ENCODE peak calls at places on chromosomes 7 and 10, in ten cellular contexts. J is kidney tubule cell, H is GM20000, M is heart left ventricle, B is amygdala, L is HT1080, U is epithelial cell of esophagus, W is bronchial epithelial cell, Z is hepatic stellate cell, O is HFFc6. A is an unnamed sample.
A peak's percentile ranks its signal among the peaks of the same experiment; 100 is the strongest.

GRCh38 chr10:129861776-129862530 is 102.1 kb downstream of the EBF3 start:
- DNase-seq in J (no peak), H (no peak), M (no peak), B (no peak), L (no peak), U (no peak), W (no peak), Z (no peak), O (no peak), A (no peak)

GRCh38 chr7:2037301-2037804 is 195.4 kb downstream of the MAD1L1 start:
- DNase-seq in J (no peak), H (no peak), M (peak; percentile 25), B (no peak), L (no peak), U (no peak), W (no peak), Z (peak; percentile 48), O (no peak), A (no peak)

GRCh38 chr10:6748981-6749630 is 169.0 kb upstream of the PRKCQ start:
- DNase-seq in J (peak; percentile 91), H (no peak), M (no peak), B (no peak), L (peak; percentile 80), U (peak; percentile 89), W (peak; percentile 92), Z (no peak), O (peak; percentile 76), A (no peak)

GRCh38 chr10:88493676-88494483 is 89.2 kb downstream of the RNLS start:
- DNase-seq in J (no peak), H (peak; percentile 5), M (no peak), B (no peak), L (no peak), U (no peak), W (no peak), Z (peak; percentile 5), O (peak; percentile 13), A (no peak)

GRCh38 chr7:121305109-121305508 is 23.7 kb upstream of the WNT16 start:
- DNase-seq in J (no peak), H (no peak), M (no peak), B (no peak), L (no peak), U (no peak), W (no peak), Z (no peak), O (peak; percentile 16), A (no peak)

GRCh38 chr10:55283041-55283440 is 482.0 kb upstream of the PCDH15 start:
- DNase-seq in J (peak; percentile 1), H (no peak), M (no peak), B (no peak), L (peak; percentile 63), U (peak; percentile 23), W (no peak), Z (no peak), O (no peak), A (no peak)

GRCh38 chr7:2892571-2892970 is 48.5 kb upstream of the GNA12 start:
- DNase-seq in J (no peak), H (no peak), M (no peak), B (no peak), L (no peak), U (no peak), W (no peak), Z (no peak), O (no peak), A (no peak)

GRCh38 chr7:131431289-131431688 is 103.6 kb downstream of the MKLN1 start:
- DNase-seq in J (peak; percentile 17), H (no peak), M (no peak), B (peak; percentile 77), L (peak; percentile 26), U (peak; percentile 97), W (peak; percentile 97), Z (no peak), O (no peak), A (no peak)

GRCh38 chr7:23105644-23106490 is at the start of gene KLHL7:
- DNase-seq in J (peak; percentile 94), H (peak; percentile 93), M (peak; percentile 99), B (peak; percentile 93), L (peak; percentile 92), U (peak; percentile 96), W (peak; percentile 82), Z (peak; percentile 87), O (peak; percentile 90), A (peak; percentile 99)